ENCODE peak calls at places on chromosomes 3 and 15, in four cellular contexts. I, F, M and U are unnamed samples.

GRCh38 chr15:57146394-57147140 is 228.1 kb downstream of the TCF12 start:
- DNase-seq in I (peak), F (peak), M (no peak), U (no peak)

GRCh38 chr3:135248217-135248616 is 453.2 kb downstream of the EPHB1 start:
- DNase-seq in I (no peak), F (no peak), M (no peak), U (no peak)

GRCh38 chr15:99009741-99010370 is 2.3 kb upstream of the PGPEP1L start:
- DNase-seq in I (no peak), F (no peak), M (no peak), U (no peak)

GRCh38 chr3:47362704-47363103 is 18.1 kb upstream of the PTPN23 start:
- DNase-seq in I (no peak), F (no peak), M (no peak), U (no peak)

GRCh38 chr3:78112266-78112665 is 1072.4 kb downstream of the ROBO2 start:
- DNase-seq in I (no peak), F (no peak), M (no peak), U (no peak)

GRCh38 chr3:55264933-55265332 is 222.2 kb downstream of the WNT5A start:
- DNase-seq in I (no peak), F (no peak), M (no peak), U (no peak)

GRCh38 chr3:174945951-174946350 is 86.8 kb downstream of the NAALADL2 start:
- DNase-seq in I (no peak), F (no peak), M (no peak), U (no peak)

GRCh38 chr15:86690566-86690965 is 610.9 kb downstream of the AGBL1 start:
- DNase-seq in I (no peak), F (no peak), M (no peak), U (no peak)

GRCh38 chr3:29370451-29371420 is 89.9 kb downstream of the RBMS3 start:
- DNase-seq in I (no peak), F (no peak), M (no peak), U (no peak)

GRCh38 chr3:178618197-178618596 is 82.0 kb downstream of the KCNMB2 start:
- DNase-seq in I (no peak), F (no peak), M (no peak), U (no peak)

GRCh38 chr3:111173328-111173900 is 101.8 kb downstream of the NECTIN3 start:
- DNase-seq in I (no peak), F (no peak), M (no peak), U (no peak)

GRCh38 chr15:89556413-89557262 is 18.6 kb upstream of the TICRR start:
- DNase-seq in I (peak), F (peak), M (no peak), U (peak)

GRCh38 chr3:43178891-43179366 is 73.0 kb upstream of the POMGNT2 start:
- DNase-seq in I (peak), F (no peak), M (no peak), U (no peak)

GRCh38 chr3:55296781-55297180 is 190.3 kb downstream of the WNT5A start:
- DNase-seq in I (no peak), F (no peak), M (no peak), U (no peak)

GRCh38 chr3:183253364-183253960 is 409 bp downstream of the B3GNT5 start:
- DNase-seq in I (no peak), F (peak), M (no peak), U (peak)

GRCh38 chr15:71237456-71238188 is 122.4 kb downstream of the THSD4 start:
- DNase-seq in I (peak), F (no peak), M (no peak), U (no peak)

GRCh38 chr3:69838217-69838616 is 99.0 kb downstream of the MITF start:
- DNase-seq in I (no peak), F (no peak), M (no peak), U (no peak)

GRCh38 chr3:123090700-123091585 is 24.1 kb downstream of the PDIA5 start:
- DNase-seq in I (no peak), F (no peak), M (no peak), U (no peak)

GRCh38 chr3:72234394-72234793 is 449.4 kb upstream of the PROK2 start:
- DNase-seq in I (no peak), F (no peak), M (no peak), U (no peak)

GRCh38 chr15:98983333-98983732 is 24.3 kb downstream of the PGPEP1L start:
- DNase-seq in I (no peak), F (peak), M (no peak), U (no peak)

GRCh38 chr3:66404903-66405700 is 95.7 kb downstream of the LRIG1 start:
- DNase-seq in I (no peak), F (no peak), M (no peak), U (no peak)

GRCh38 chr3:171876651-171877272 is 33.6 kb downstream of the TMEM212 start:
- DNase-seq in I (no peak), F (no peak), M (no peak), U (no peak)

GRCh38 chr15:68511073-68511991 is 67.5 kb upstream of the CORO2B start:
- DNase-seq in I (no peak), F (no peak), M (no peak), U (no peak)

GRCh38 chr3:50118237-50118636 is 29.5 kb downstream of the RBM5 start:
- DNase-seq in I (no peak), F (no peak), M (no peak), U (no peak)

GRCh38 chr3:14460342-14461005 is 58.1 kb downstream of the SLC6A6 start:
- DNase-seq in I (no peak), F (no peak), M (no peak), U (no peak)
- TF ChIP-seq HDAC6 in I (no peak), F (no peak), M (no peak), U (no peak)

GRCh38 chr3:151210676-151211381 is 7.8 kb upstream of the GPR171 start:
- DNase-seq in I (peak), F (no peak), M (no peak), U (no peak)
- H3K4me3 ChIP-seq in I (peak), F (no peak), M (no peak), U (no peak)

DNA sequence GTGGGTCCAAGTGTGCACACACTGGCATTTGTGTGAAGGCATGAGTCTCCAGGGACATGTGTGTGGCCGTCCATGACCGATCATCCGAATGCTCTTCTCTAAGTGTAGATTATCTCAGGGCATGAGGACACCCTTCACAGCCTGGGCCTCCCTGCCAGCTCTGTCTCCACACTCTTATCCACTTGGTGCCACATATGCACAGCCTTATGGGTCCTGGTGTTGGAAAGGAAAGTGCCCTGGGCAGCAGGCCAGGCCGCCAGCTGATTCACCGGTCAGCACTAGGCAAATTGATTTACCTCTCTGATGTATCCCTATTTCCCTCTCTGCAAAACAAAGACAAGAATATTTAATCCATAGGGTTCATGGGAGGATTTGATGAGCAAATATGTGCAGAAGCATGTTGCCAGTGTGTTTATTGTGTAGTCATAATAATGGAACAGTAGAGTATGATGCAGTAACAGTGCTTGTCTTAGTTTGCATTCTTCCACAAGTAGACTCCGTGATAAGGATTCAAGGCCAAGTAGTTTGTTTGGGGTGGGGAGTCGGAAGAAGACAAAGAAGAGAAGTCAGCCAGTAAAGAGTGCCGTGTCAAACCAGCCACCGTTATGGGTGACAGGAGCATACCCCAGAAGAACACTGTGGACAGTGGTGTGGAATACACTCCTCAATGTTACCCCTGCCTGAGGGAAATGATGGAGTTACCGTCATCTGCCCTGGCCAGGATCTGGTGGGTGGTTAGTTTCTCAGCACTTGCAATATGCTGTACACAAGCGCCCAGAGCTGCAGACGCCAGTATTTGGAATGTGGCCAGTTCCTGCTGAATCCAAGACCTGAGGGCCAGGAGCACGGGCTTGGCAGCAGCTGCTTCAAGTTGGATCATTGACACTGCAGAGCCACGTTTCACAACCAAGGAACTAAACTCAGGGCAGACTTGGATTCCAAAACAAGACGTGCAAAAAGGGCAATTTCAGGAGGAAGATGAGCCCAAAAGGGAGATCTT is 85.1 kb downstream of the MTHFS start:
- DNase-seq in I (no peak), F (no peak), M (no peak), U (no peak)
- TF ChIP-seq HDAC6 in I (no peak), F (no peak), M (no peak), U (no peak)

GRCh38 chr3:62604301-62604700 is 231.0 kb upstream of the FEZF2 start:
- DNase-seq in I (no peak), F (no peak), M (no peak), U (no peak)
- H3K4me3 ChIP-seq in I (no peak), F (no peak), M (no peak), U (no peak)

DNA sequence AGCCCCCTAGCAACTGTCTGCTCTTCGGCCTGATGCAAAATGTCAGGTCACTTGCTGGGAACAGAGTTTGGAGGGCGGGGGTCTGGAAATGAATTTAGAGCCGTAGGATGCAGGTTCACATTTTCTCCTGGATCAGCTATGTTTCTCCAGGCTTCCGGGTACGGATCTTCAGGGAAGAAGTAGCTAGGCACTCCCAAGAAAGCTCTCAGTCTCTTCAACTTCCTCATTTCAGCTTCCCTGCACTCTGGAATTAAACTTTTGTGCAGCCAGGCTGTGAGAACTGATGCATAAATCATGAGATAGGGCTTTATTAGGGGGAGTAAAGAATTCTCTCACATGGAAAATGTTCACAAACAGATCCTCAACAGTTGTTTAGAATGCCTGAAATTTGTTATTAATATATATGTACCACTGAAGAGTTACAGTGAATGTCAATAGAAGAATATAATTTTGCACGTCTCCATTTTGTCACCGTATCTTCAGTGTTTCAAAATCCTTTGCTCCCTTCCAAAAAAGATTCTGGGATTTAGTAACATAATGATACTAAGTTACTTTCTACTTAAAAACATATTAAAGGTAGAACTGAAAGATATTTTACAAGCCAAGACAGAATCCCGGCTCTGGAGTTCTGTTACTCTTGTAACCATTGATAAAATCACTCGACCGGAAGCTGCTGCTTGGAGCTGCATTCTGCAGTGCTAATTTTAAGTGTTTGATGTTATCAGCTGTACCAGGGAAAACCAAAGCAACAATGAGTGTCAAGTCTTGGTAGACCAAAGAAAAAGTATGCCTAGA is 178.5 kb upstream of the P2RY1 start:
- DNase-seq in I (no peak), F (no peak), M (no peak), U (no peak)
- TF ChIP-seq HDAC6 in I (no peak), F (no peak), M (no peak), U (no peak)

GRCh38 chr15:55288006-55288717 is 1.5 kb downstream of the RAB27A start:
- DNase-seq in I (no peak), F (no peak), M (no peak), U (no peak)
- H3K4me3 ChIP-seq in I (no peak), F (peak), M (peak), U (no peak)

DNA sequence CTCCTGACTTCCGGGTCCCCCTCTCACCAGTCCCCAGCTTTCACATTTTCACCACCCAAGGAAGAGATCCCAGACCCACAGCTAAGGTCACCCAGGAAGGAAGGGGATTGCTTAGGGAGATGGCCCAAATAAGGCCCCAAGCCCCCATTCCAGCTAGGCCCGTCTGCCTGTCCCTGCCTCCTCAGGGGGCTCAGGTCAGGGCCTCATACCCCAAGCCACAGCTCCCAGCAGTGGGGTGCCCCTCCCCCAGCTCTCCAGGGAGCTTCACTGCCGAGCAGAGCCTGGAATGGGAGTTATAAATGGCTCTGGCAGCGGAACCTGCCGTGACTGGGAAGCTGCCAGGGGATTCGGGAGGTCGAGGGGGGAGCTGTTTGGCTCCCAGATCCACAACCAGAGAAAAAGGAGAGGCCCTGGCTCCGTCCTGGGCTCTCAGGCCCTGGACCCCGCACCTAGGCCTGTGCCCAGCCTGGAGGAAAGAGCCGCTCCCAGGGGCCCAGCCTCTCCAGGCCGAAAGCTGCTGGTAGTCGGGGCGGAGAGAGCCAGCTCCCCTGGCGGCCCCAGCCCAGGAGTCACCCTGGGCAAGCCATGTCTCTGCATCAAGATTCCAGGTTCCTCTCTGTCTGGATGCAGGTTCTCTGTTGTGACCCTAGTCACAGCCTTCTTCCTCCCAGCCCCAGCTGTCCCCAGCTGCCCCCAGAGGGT is 550 bp downstream of the CCDC9B start:
- DNase-seq in I (no peak), F (no peak), M (no peak), U (no peak)
- TF ChIP-seq HDAC6 in I (no peak), F (no peak), M (no peak), U (no peak)

GRCh38 chr15:75694241-75695182 is 18.1 kb downstream of the CSPG4 start:
- DNase-seq in I (peak), F (peak), M (no peak), U (no peak)
- H3K4me3 ChIP-seq in I (no peak), F (no peak), M (no peak), U (no peak)

GRCh38 chr3:16112910-16113504 is 61.5 kb upstream of the GALNT15 start:
- DNase-seq in I (no peak), F (no peak), M (no peak), U (no peak)

GRCh38 chr3:16118396-16118795 is 56.1 kb upstream of the GALNT15 start:
- DNase-seq in I (no peak), F (no peak), M (no peak), U (no peak)

GRCh38 chr3:16113704-16114103 is 60.8 kb upstream of the GALNT15 start:
- DNase-seq in I (no peak), F (no peak), M (no peak), U (no peak)

GRCh38 chr3:16114930-16115329 is 59.5 kb upstream of the GALNT15 start:
- DNase-seq in I (no peak), F (no peak), M (no peak), U (no peak)

GRCh38 chr3:16114381-16114916 is 60.0 kb upstream of the GALNT15 start:
- DNase-seq in I (no peak), F (no peak), M (no peak), U (no peak)
- TF ChIP-seq HDAC6 in I (no peak), F (no peak), M (no peak), U (no peak)

GRCh38 chr3:195197764-195198423 is 73.1 kb downstream of the XXYLT1 start:
- DNase-seq in I (no peak), F (no peak), M (no peak), U (no peak)
- H3K4me3 ChIP-seq in I (no peak), F (no peak), M (no peak), U (no peak)